ENCODE peak calls at places on chromosomes 12 and 14, in four cellular contexts. V, D, I and M are unnamed samples. For H3K27me3, the result is how much of the 10 kb centered on the place peaks cover.

GRCh38 chr14:30214456-30215090 is 286.9 kb upstream of the PRKD1 start:
- DNase-seq in V (no peak), D (peak), I (peak), M (no peak)

GRCh38 chr14:76566439-76566838 is 190.5 kb downstream of the ESRRB start:
- DNase-seq in D (no peak), V (no peak), I (no peak), M (no peak)

GRCh38 chr12:113097716-113098427 is 37.7 kb downstream of the RASAL1 start:
- DNase-seq in V (no peak), D (no peak), I (no peak), M (no peak)

GRCh38 chr12:132291402-132292175 is 37.8 kb downstream of the GALNT9 start:
- DNase-seq in I (no peak), V (no peak), D (no peak), M (no peak)

GRCh38 chr12:100437038-100437841 is 36.4 kb upstream of the NR1H4 start:
- DNase-seq in D (peak), I (no peak), V (no peak), M (no peak)

GRCh38 chr12:131242741-131243496 is 289.2 kb downstream of the ADGRD1 start:
- DNase-seq in D (no peak), I (peak), V (no peak), M (no peak)

GRCh38 chr12:78406213-78406612 is 458.4 kb upstream of the SYT1 start:
- DNase-seq in V (no peak), D (no peak), I (no peak), M (no peak)

GRCh38 chr12:40390980-40391379 is 166.2 kb downstream of the LRRK2 start:
- DNase-seq in V (no peak), I (no peak), D (no peak), M (no peak)

GRCh38 chr12:54360717-54361456 is 3.4 kb downstream of the GPR84 start:
- DNase-seq in I (no peak), V (peak), D (peak), M (peak)

GRCh38 chr12:6468283-6468575 is 2.2 kb downstream of the VAMP1 start:
- DNase-seq in I (no peak), V (no peak), D (peak), M (no peak)

GRCh38 chr12:124451637-124452243 is 115.7 kb downstream of the NCOR2 start:
- DNase-seq in I (no peak), D (no peak), V (no peak), M (no peak)

GRCh38 chr12:948238-948637 is 1.3 kb downstream of the RAD52 start:
- DNase-seq in D (no peak), V (peak), I (no peak), M (no peak)

GRCh38 chr12:5792350-5792749 is 152.7 kb downstream of the ANO2 start:
- DNase-seq in V (no peak), I (no peak), D (no peak), M (no peak)

GRCh38 chr12:126163984-126164383 is 1098.7 kb downstream of the AACS start:
- DNase-seq in I (no peak), D (no peak), V (peak), M (no peak)

GRCh38 chr12:7093486-7093885 is 1.2 kb upstream of the C1R start:
- DNase-seq in I (no peak), D (no peak), V (no peak), M (no peak)

GRCh38 chr14:21020977-21021545 is 3.8 kb downstream of the NDRG2 start:
- DNase-seq in D (no peak), I (no peak), V (no peak), M (no peak)

GRCh38 chr12:127300753-127301152 is 966.2 kb upstream of the TMEM132C start:
- DNase-seq in D (no peak), V (no peak), I (no peak), M (no peak)

GRCh38 chr14:85415015-85415712 is 114.8 kb upstream of the FLRT2 start:
- DNase-seq in V (no peak), I (no peak), D (peak), M (peak)

GRCh38 chr14:75454963-75455546 is 27.2 kb downstream of the JDP2 start:
- DNase-seq in D (peak), V (peak), I (no peak), M (peak)

GRCh38 chr12:117857632-117858274 is 111.0 kb downstream of the KSR2 start:
- DNase-seq in V (peak), I (peak), D (peak), M (no peak)

GRCh38 chr14:92693998-92694780 is 54.2 kb downstream of the LGMN start:
- DNase-seq in D (peak), V (no peak), I (no peak), M (peak)

GRCh38 chr12:16189849-16190248 is 87.6 kb downstream of the SLC15A5 start:
- DNase-seq in D (peak), I (no peak), V (no peak), M (no peak)

GRCh38 chr12:1277905-1278304 is 286.9 kb downstream of the ERC1 start:
- DNase-seq in V (no peak), I (no peak), D (peak), M (no peak)

GRCh38 chr12:121560392-121561021 is 20.3 kb downstream of the KDM2B start:
- DNase-seq in D (no peak), V (no peak), I (no peak), M (no peak)

GRCh38 chr14:96905825-96906224 is 108.6 kb downstream of the VRK1 start:
- DNase-seq in D (no peak), V (no peak), I (peak), M (no peak)

GRCh38 chr14:74202113-74202512 is 37.1 kb upstream of the VSX2 start:
- DNase-seq in D (no peak), I (no peak), V (no peak), M (no peak)

GRCh38 chr14:68239988-68240387 is 420.4 kb downstream of the RAD51B start:
- DNase-seq in V (no peak), D (no peak), I (no peak), M (peak)
- TF ChIP-seq POLR2AphosphoS5 in V (peak), D (no peak), I (no peak), M (peak)

GRCh38 chr12:9758119-9758518 is 2.6 kb downstream of the CD69 start:
- DNase-seq in D (no peak), I (no peak), V (no peak), M (no peak)
- H3K4me3 ChIP-seq in D (no peak), I (peak), V (peak), M (no peak)

GRCh38 chr12:53207042-53207441 is at the start of gene ITGB7:
- DNase-seq in V (peak), D (no peak), I (peak), M (no peak)
- H3K27me3 ChIP-seq in V (under half), D (under half), I (under half), M (under half)

GRCh38 chr14:71359823-71360222 is 452.6 kb downstream of the PCNX1 start:
- DNase-seq in D (no peak), I (no peak), V (no peak), M (no peak)

GRCh38 chr14:71362920-71363584 is 455.8 kb downstream of the PCNX1 start:
- DNase-seq in D (no peak), V (no peak), I (no peak), M (no peak)

GRCh38 chr14:71361874-71362273 is 454.6 kb downstream of the PCNX1 start:
- DNase-seq in V (no peak), D (no peak), I (no peak), M (no peak)

GRCh38 chr14:71362282-71362681 is 455.0 kb downstream of the PCNX1 start:
- DNase-seq in D (no peak), V (no peak), I (no peak), M (no peak)

DNA sequence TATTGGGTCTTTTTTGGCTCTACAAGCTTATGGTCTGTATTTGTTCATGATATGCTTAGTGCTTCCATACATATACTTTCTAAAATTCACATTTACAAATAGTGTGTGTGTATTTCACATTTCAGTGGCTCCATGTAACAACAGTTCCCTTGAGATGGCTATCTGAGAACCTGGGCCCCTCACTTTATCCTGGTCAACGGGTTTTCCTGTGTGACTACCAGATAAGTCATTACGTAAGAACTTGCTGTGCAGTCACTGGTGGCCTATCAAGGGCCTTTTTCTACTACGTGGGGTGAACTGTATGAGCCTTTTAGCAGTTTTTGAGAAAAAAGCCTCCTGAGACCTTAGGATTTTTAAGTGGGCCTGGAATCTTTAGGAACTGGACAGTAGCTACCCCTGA is 454.1 kb downstream of the PCNX1 start:
- DNase-seq in D (peak), V (no peak), I (no peak), M (no peak)
- TF ChIP-seq POLR2AphosphoS5 in D (no peak), V (no peak), I (no peak), M (no peak)

GRCh38 chr12:49336645-49337584 is at the start of gene C1QL4:
- DNase-seq in D (peak), I (peak), V (peak), M (peak)

GRCh38 chr12:49334226-49334625 is 2.8 kb downstream of the C1QL4 start:
- DNase-seq in V (peak), D (no peak), I (no peak), M (peak)

GRCh38 chr12:49335118-49335954 is 1.7 kb downstream of the C1QL4 start:
- DNase-seq in D (no peak), I (no peak), V (no peak), M (peak)

GRCh38 chr12:49334681-49335080 is 2.3 kb downstream of the C1QL4 start:
- DNase-seq in D (no peak), I (no peak), V (peak), M (peak)

DNA sequence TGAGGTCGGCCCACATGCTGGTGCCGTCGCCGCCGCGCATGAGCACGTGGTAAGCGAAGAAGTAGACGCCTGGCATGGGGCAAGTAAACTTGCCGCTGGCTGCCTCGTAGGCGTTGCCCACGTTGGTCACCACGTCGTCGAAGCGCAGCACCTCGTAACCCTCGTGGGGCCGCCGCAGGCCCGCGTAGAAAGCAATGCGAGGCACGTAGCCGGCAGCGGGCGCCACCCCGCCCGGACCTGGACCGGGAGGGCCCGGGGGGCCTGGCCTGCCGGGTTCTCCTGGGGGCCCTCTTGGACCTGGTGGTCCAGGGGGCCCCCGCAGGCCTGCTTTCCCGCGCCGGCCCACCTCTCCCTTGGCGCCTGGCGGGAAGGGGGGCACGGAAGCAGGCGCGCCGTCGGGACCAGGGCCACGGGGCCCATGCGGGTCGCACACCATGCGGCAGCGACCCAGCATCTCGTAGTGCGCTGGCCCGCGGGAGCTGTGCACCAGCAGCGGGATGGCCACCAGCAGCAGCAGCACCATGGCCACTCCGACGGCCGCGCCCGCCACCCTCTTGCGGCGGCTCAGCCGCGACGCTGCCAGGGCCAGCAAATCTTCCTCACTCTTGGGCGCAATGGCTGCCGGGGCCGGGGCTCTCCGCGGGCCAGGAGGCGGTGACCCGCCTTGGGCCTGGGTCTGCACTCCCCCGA is 888 bp downstream of the C1QL4 start:
- DNase-seq in V (no peak), D (no peak), I (no peak), M (peak)
- H3K4me3 ChIP-seq in V (peak), D (peak), I (no peak), M (no peak)